ENCODE peak calls at places on chromosomes 6 and 20, in five cellular contexts. V is endodermal cell, J is smooth muscle cell of the brain vasculature, K is endothelial cell of umbilical vein, N is bronchial epithelial cell. O is an unnamed sample.

GRCh38 chr6:159066479-159066878 is 21.7 kb upstream of the TAGAP start:
- DNase-seq in V (peak), J (no peak), N (no peak), K (no peak), O (no peak)

GRCh38 chr20:42678895-42679294 is 510.8 kb downstream of the PTPRT start:
- DNase-seq in K (no peak), J (no peak), N (no peak), V (peak), O (no peak)

GRCh38 chr20:24773751-24774201 is 175.3 kb upstream of the CST7 start:
- DNase-seq in K (no peak), V (peak), N (peak), J (peak), O (no peak)

GRCh38 chr6:158622545-158623190 is 21.9 kb downstream of the DYNLT1 start:
- DNase-seq in N (no peak), V (no peak), J (no peak), K (no peak), O (no peak)

GRCh38 chr6:139881728-139882211 is 507.3 kb upstream of the CITED2 start:
- DNase-seq in V (peak), N (peak), J (no peak), K (peak), O (no peak)

GRCh38 chr6:21164768-21165326 is 428.7 kb upstream of the SOX4 start:
- DNase-seq in N (no peak), J (no peak), K (peak), V (no peak), O (no peak)

GRCh38 chr20:46269372-46269771 is 38.9 kb downstream of the CDH22 start:
- DNase-seq in N (no peak), V (no peak), J (no peak), K (no peak), O (no peak)

GRCh38 chr6:28296520-28297060 is 15.2 kb downstream of the PGBD1 start:
- DNase-seq in V (no peak), J (no peak), N (no peak), K (no peak), O (no peak)

GRCh38 chr6:35042041-35042440 is 99.1 kb downstream of the TCP11 start:
- DNase-seq in V (no peak), N (no peak), K (peak), J (no peak), O (no peak)

GRCh38 chr20:45919951-45920794 is 8.2 kb upstream of the PLTP start:
- DNase-seq in V (no peak), J (peak), K (peak), N (no peak), O (no peak)

O was measured in GM12892.